ENCODE peak calls at places on chromosomes 5 and 9, in six cellular contexts. P is C1 segment of cervical spinal cord; D is activated T-cell treated with anti-CD3 and anti-CD28 coated beads for 1 hour; Z is hepatic stellate cell; G is RKO; F is activated CD4-positive, alpha-beta T cell treated with anti-CD3 and anti-CD28 coated beads, Interleukin-2, amount 10 ng/mL, durations not matched to agents 7 days and 5 days. S is an unnamed sample.

GRCh38 chr5:157718529-157718928 is 12.7 kb upstream of the THG1L start:
- DNase-seq in P (peak), D (no peak), Z (peak), G (peak), F (peak), S (peak)

GRCh38 chr9:89036383-89036782 is 45.1 kb downstream of the S1PR3 start:
- DNase-seq in P (peak), D (no peak), Z (peak), G (no peak), F (no peak), S (no peak)

GRCh38 chr5:62783374-62784057 is 204.9 kb downstream of the LRRC70 start:
- DNase-seq in P (no peak), D (no peak), Z (no peak), G (no peak), F (no peak), S (no peak)

GRCh38 chr5:50623666-50624065 is 42.8 kb upstream of the PARP8 start:
- DNase-seq in P (no peak), D (no peak), Z (no peak), G (peak), F (no peak), S (no peak)

GRCh38 chr5:130323804-130324454 is 419.7 kb downstream of the CHSY3 start:
- DNase-seq in P (no peak), D (no peak), Z (no peak), G (no peak), F (no peak), S (no peak)

GRCh38 chr9:81687521-81688261 is 1.7 kb downstream of the TLE1 start:
- DNase-seq in P (no peak), D (no peak), Z (no peak), G (peak), F (no peak), S (no peak)

GRCh38 chr5:138996120-138996519 is 121.0 kb upstream of the LRRTM2 start:
- DNase-seq in P (no peak), D (no peak), Z (no peak), G (no peak), F (no peak), S (no peak)

GRCh38 chr5:75828029-75828428 is 110.8 kb upstream of the POC5 start:
- DNase-seq in P (no peak), D (no peak), Z (no peak), G (no peak), F (no peak), S (no peak)

GRCh38 chr5:36876965-36877666 is 547 bp downstream of the NIPBL start:
- DNase-seq in P (peak), D (peak), Z (peak), G (peak), F (no peak), S (peak)

GRCh38 chr9:16136961-16137360 is 584.1 kb downstream of the CCDC171 start:
- DNase-seq in P (no peak), D (no peak), Z (no peak), G (peak), F (no peak), S (no peak)

GRCh38 chr5:77133061-77133758 is 46.1 kb upstream of the ZBED3 start:
- DNase-seq in P (peak), D (no peak), Z (peak), G (peak), F (no peak), S (no peak)

GRCh38 chr9:120935383-120935857 is 8.8 kb upstream of the TRAF1 start:
- DNase-seq in P (peak), D (no peak), Z (peak), G (no peak), F (no peak), S (peak)

GRCh38 chr5:160434022-160434531 is 12.4 kb downstream of the PTTG1 start:
- DNase-seq in P (no peak), D (no peak), Z (no peak), G (no peak), F (no peak), S (peak)

GRCh38 chr5:154221371-154221896 is 30.9 kb downstream of the GALNT10 start:
- DNase-seq in P (no peak), D (peak), Z (peak), G (no peak), F (peak), S (peak)

GRCh38 chr9:19028835-19029451 is 4.1 kb downstream of the SAXO1 start:
- DNase-seq in P (peak), D (no peak), Z (peak), G (peak), F (peak), S (peak)

GRCh38 chr9:88007291-88007650 is 32.9 kb upstream of the CDK20 start:
- DNase-seq in P (no peak), D (no peak), Z (no peak), G (no peak), F (peak), S (no peak)

GRCh38 chr5:107100121-107100520 is 570.6 kb downstream of the EFNA5 start:
- DNase-seq in P (no peak), D (no peak), Z (no peak), G (no peak), F (no peak), S (no peak)

GRCh38 chr9:3271157-3271556 is 254.6 kb downstream of the RFX3 start:
- DNase-seq in P (no peak), D (no peak), Z (no peak), G (no peak), F (no peak), S (no peak)

GRCh38 chr5:24642022-24642421 is 2.8 kb downstream of the CDH10 start:
- DNase-seq in P (no peak), D (no peak), Z (no peak), G (peak), F (no peak), S (peak)

GRCh38 chr5:72251386-72251785 is 68.7 kb downstream of the MRPS27 start:
- DNase-seq in P (no peak), D (no peak), Z (no peak), G (no peak), F (no peak), S (no peak)

GRCh38 chr5:149228610-149229297 is 42.9 kb upstream of the AFAP1L1 start:
- DNase-seq in P (no peak), D (no peak), Z (peak), G (peak), F (no peak), S (peak)

GRCh38 chr5:6510132-6510531 is 61.5 kb downstream of the UBE2QL1 start:
- DNase-seq in P (no peak), D (no peak), Z (no peak), G (no peak), F (no peak), S (no peak)

GRCh38 chr9:120655005-120655622 is 59.2 kb downstream of the MEGF9 start:
- DNase-seq in P (no peak), D (no peak), Z (peak), G (peak), F (no peak), S (peak)

GRCh38 chr5:168430303-168430702 is 56.0 kb upstream of the RARS1 start:
- DNase-seq in P (no peak), D (no peak), Z (no peak), G (no peak), F (no peak), S (no peak)